ENCODE peak calls at places on chromosomes 2 and 18, in four cellular contexts. P is cerebellar cortex, J is T-helper 1 cell, A is substantia nigra. W is an unnamed sample.

GRCh38 chr2:70070557-70071268 is 16.6 kb upstream of the PCBP1 start:
- DNase-seq in P (peak), J (no peak), A (peak), W (peak)

GRCh38 chr18:60965856-60966255 is 367.4 kb upstream of the CDH20 start:
- DNase-seq in P (no peak), J (no peak), A (no peak), W (no peak)

GRCh38 chr2:63009490-63009889 is 41.1 kb upstream of the OTX1 start:
- DNase-seq in P (no peak), J (no peak), A (no peak), W (no peak)

GRCh38 chr2:97797355-97797754 is 84.0 kb downstream of the ZAP70 start:
- DNase-seq in P (no peak), J (no peak), A (no peak), W (no peak)

GRCh38 chr2:109341363-109341762 is 212.4 kb downstream of the SH3RF3 start:
- DNase-seq in P (no peak), J (no peak), A (no peak), W (no peak)

GRCh38 chr2:238910751-238911351 is 63.0 kb downstream of the TWIST2 start:
- DNase-seq in P (no peak), J (no peak), A (no peak), W (no peak)

GRCh38 chr2:195612515-195613495 is 44.2 kb upstream of the SLC39A10 start:
- DNase-seq in P (no peak), J (no peak), A (no peak), W (no peak)

GRCh38 chr2:191318729-191319078 is 73.5 kb downstream of the MYO1B start:
- DNase-seq in P (no peak), J (no peak), A (no peak), W (no peak)

GRCh38 chr2:232836934-232837333 is 33.1 kb upstream of the SNORC start:
- DNase-seq in P (no peak), J (no peak), A (no peak), W (no peak)

GRCh38 chr2:39243469-39244123 is at the start of gene CDKL4:
- DNase-seq in P (no peak), J (peak), A (no peak), W (peak)

GRCh38 chr2:34254272-34254882 is 655.3 kb upstream of the FAM98A start:
- DNase-seq in P (no peak), J (no peak), A (no peak), W (no peak)

GRCh38 chr2:69770193-69770702 is 28.3 kb downstream of the ANXA4 start:
- DNase-seq in P (no peak), J (no peak), A (no peak), W (no peak)

GRCh38 chr2:175621847-175622246 is 380.2 kb downstream of the LNPK start:
- DNase-seq in P (no peak), J (no peak), A (no peak), W (no peak)